ENCODE peak calls at places on chromosomes 4 and X, in nine cellular contexts. X is epithelial cell of prostate, Y is pancreas, S is adrenal gland, R is tibial nerve, T is transverse colon, W is brain microvascular endothelial cell, O is tibial artery, M is dorsolateral prefrontal cortex. N is an unnamed sample.

GRCh38 chr4:182255421-182256190 is 12.4 kb downstream of the TENM3 start:
- DNase-seq in X (no peak), Y (no peak), S (no peak), R (no peak), T (no peak), W (no peak), O (no peak), M (no peak), N (no peak)

GRCh38 chrX:23478561-23478960 is 143.9 kb downstream of the PTCHD1 start:
- DNase-seq in X (no peak), Y (no peak), S (no peak), R (no peak), T (no peak), W (no peak), O (no peak), M (no peak), N (no peak)

GRCh38 chr4:75705198-75705712 is 19.1 kb upstream of the USO1 start:
- DNase-seq in X (no peak), Y (no peak), S (no peak), R (no peak), T (no peak), W (no peak), O (no peak), M (no peak), N (no peak)

GRCh38 chrX:42085836-42086235 is 162.5 kb upstream of the CASK start:
- DNase-seq in X (no peak), Y (no peak), S (no peak), R (no peak), T (no peak), W (no peak), O (no peak), M (no peak), N (no peak)

GRCh38 chrX:45824471-45824870 is 623.8 kb upstream of the DIPK2B start:
- DNase-seq in X (peak; percentile 87), Y (no peak), S (peak; percentile 60), R (no peak), T (no peak), W (peak; percentile 91), O (peak; percentile 66), M (peak; percentile 9), N (no peak)

GRCh38 chr4:115883862-115884261 is 770.4 kb upstream of the NDST4 start:
- DNase-seq in X (no peak), Y (no peak), S (no peak), R (no peak), T (no peak), W (no peak), O (no peak), M (no peak), N (no peak)

GRCh38 chr4:15778191-15778741 is at the start of gene CD38:
- DNase-seq in X (no peak), Y (peak; percentile 66), S (no peak), R (no peak), T (peak; percentile 68), W (peak; percentile 8), O (peak; percentile 69), M (no peak), N (no peak)

GRCh38 chr4:81738891-81739290 is 267.2 kb upstream of the RASGEF1B start:
- DNase-seq in X (no peak), Y (no peak), S (no peak), R (no peak), T (no peak), W (no peak), O (no peak), M (no peak), N (no peak)

GRCh38 chrX:12309040-12309732 is 170.9 kb downstream of the FRMPD4 start:
- DNase-seq in X (no peak), Y (no peak), S (no peak), R (no peak), T (no peak), W (no peak), O (no peak), M (no peak), N (no peak)

GRCh38 chr4:120918788-120919187 is 3.7 kb downstream of the PRDM5 start:
- DNase-seq in X (no peak), Y (no peak), S (peak; percentile 19), R (no peak), T (peak; percentile 13), W (no peak), O (no peak), M (no peak), N (peak; percentile 45)

GRCh38 chr4:8523175-8523574 is 57.0 kb upstream of the GPR78 start:
- DNase-seq in X (no peak), Y (no peak), S (no peak), R (no peak), T (no peak), W (no peak), O (no peak), M (no peak), N (no peak)

GRCh38 chr4:15963001-15963451 is at the start of gene FGFBP2:
- DNase-seq in X (no peak), Y (no peak), S (no peak), R (peak; percentile 53), T (peak; percentile 59), W (peak; percentile 63), O (no peak), M (no peak), N (no peak)

GRCh38 chr4:43241104-43241503 is 348.6 kb downstream of the GRXCR1 start:
- DNase-seq in X (no peak), Y (no peak), S (no peak), R (no peak), T (no peak), W (no peak), O (no peak), M (no peak), N (no peak)

GRCh38 chrX:103439161-103439560 is 62.8 kb downstream of the BEX3 start:
- DNase-seq in X (no peak), Y (no peak), S (no peak), R (no peak), T (no peak), W (no peak), O (no peak), M (no peak), N (no peak)

GRCh38 chr4:8762356-8762755 is 109.3 kb downstream of the HMX1 start:
- DNase-seq in X (no peak), Y (peak; percentile 49), S (no peak), R (no peak), T (no peak), W (no peak), O (peak; percentile 31), M (no peak), N (no peak)

GRCh38 chr4:138567696-138568095 is 325.5 kb upstream of the SLC7A11 start:
- DNase-seq in X (no peak), Y (no peak), S (no peak), R (no peak), T (no peak), W (peak; percentile 43), O (no peak), M (no peak), N (no peak)

GRCh38 chr4:168634276-168634802 is 137.5 kb downstream of the PALLD start:
- DNase-seq in X (no peak), Y (no peak), S (no peak), R (no peak), T (no peak), W (peak; percentile 97), O (no peak), M (no peak), N (no peak)

GRCh38 chrX:13283968-13284914 is 35.6 kb downstream of the ATXN3L start:
- DNase-seq in X (peak; percentile 16), Y (no peak), S (no peak), R (no peak), T (no peak), W (peak; percentile 27), O (no peak), M (no peak), N (no peak)

GRCh38 chr4:57078685-57079521 is 31.3 kb downstream of the IGFBP7 start:
- DNase-seq in X (peak; percentile 66), Y (no peak), S (no peak), R (no peak), T (no peak), W (peak; percentile 77), O (no peak), M (no peak), N (no peak)

GRCh38 chrX:154090731-154091130 is 6.8 kb downstream of the MECP2 start:
- DNase-seq in X (no peak), Y (no peak), S (no peak), R (no peak), T (no peak), W (no peak), O (no peak), M (no peak), N (no peak)
- H3K27ac ChIP-seq in X (no peak overlapping the region), Y (no peak overlapping the region), S (no peak overlapping the region), R (no peak overlapping the region), T (no peak overlapping the region), W (no peak overlapping the region), O (no peak overlapping the region), M (peak overlapping the region; percentile 81), N (peak overlapping the region; percentile 68)

DNA sequence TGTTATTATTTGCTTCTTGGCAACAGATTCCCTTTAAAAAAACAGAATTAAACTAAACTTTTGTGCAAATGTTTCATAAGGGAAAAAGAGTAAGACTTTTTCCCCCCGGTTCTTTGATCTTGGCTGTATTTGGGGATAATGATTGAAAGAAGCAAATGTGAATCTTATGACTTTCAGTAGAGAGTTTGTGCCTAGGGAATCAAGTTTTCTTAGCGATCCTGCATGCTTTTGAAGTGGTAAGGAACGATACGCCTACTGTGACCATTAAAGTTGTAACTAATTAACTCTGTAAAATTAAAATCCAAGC is 9.0 kb downstream of the ATP10D start:
- DNase-seq in X (no peak), Y (no peak), S (no peak), R (no peak), T (no peak), W (no peak), O (no peak), M (no peak), N (no peak)
- H3K27ac ChIP-seq in X (no peak overlapping the region), Y (no peak overlapping the region), S (no peak overlapping the region), R (no peak overlapping the region), T (no peak overlapping the region), W (no peak overlapping the region), O (no peak overlapping the region), M (no peak overlapping the region), N (no peak overlapping the region)

DNA sequence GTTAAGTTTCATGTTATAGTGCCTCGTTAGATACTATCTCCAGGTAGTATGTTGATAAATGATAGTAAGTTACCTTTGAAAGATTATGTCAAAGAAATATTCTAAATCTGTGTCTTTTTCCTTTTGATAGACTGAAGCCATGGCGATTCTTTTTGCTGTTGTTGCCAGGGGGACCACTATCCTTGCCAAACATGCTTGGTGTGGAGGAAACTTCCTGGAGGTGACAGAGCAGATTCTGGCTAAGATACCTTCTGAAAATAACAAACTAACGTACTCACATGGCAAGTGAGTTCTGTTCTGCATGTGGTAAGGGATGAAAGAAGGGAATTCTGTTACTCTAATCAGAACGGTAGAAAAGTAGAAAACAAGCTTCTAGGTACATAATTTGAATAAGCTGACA is 8.2 kb downstream of the VAMP7 start:
- DNase-seq in X (no peak), Y (no peak), S (no peak), R (no peak), T (no peak), W (no peak), O (no peak), M (no peak), N (no peak)
- H3K27ac ChIP-seq in X (no peak overlapping the region), Y (no peak overlapping the region), S (no peak overlapping the region), R (no peak overlapping the region), T (no peak overlapping the region), W (no peak overlapping the region), O (no peak overlapping the region), M (no peak overlapping the region), N (no peak overlapping the region)

DNA sequence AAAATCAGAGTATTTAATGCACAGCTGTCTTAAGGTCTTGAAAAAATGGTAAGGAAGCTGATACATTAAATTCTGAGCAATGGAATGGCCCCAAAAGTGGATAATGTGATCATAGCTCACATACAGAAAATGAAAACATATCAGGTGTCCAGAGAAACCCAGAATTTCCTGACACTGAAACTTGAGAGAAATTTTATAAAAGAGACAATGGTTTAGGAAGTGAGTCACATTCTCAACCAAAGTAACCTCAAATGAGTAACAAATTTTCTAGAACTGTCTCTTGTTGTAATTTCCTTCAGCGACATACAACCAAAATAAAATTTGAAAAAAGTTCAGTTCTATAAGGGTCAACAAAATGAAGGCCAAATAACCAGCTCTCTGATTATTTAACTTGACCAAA is 37.4 kb upstream of the PACRGL start:
- DNase-seq in X (peak; percentile 18), Y (no peak), S (no peak), R (no peak), T (no peak), W (peak; percentile 14), O (no peak), M (no peak), N (no peak)
- H3K27ac ChIP-seq in X (peak overlapping the region; percentile 44), Y (no peak overlapping the region), S (no peak overlapping the region), R (no peak overlapping the region), T (no peak overlapping the region), W (no peak overlapping the region), O (no peak overlapping the region), M (no peak overlapping the region), N (no peak overlapping the region)

N was measured in substantia nigra.